ENCODE peak calls at places on chromosomes 5 and 9, in ten cellular contexts. Y is pancreas; I is NCI-H1436; P is progenitor cell of endocrine pancreas; E is spleen; F is cardiac fibroblast; S is stimulated activated naive CD4-positive, alpha-beta T cell treated with Interleukin-2 at 50 U/mL for 16 hours; R is GDM1; G is DMS79; U is H4. O is an unnamed sample.

GRCh38 chr5:104189031-104189430 is 626.4 kb upstream of the NUDT12 start:
- DNase-seq in S (no peak), R (no peak), F (peak; percentile 74), P (no peak), U (peak; percentile 76), I (no peak), Y (no peak), G (no peak), E (no peak), O (no peak)

GRCh38 chr5:59069438-59070079 is 486.7 kb downstream of the RAB3C start:
- DNase-seq in Y (no peak), E (no peak), I (no peak), R (no peak), P (no peak), F (peak; percentile 97), G (no peak), S (no peak), U (peak; percentile 71), O (no peak)

GRCh38 chr5:179786861-179787260 is 6.9 kb upstream of the LTC4S start:
- DNase-seq in E (no peak), P (no peak), I (no peak), S (no peak), U (no peak), R (no peak), Y (no peak), G (no peak), F (no peak), O (no peak)

GRCh38 chr5:38931731-38932130 is 85.9 kb downstream of the OSMR start:
- DNase-seq in S (no peak), I (no peak), G (no peak), E (no peak), U (no peak), Y (no peak), F (peak; percentile 60), R (no peak), P (no peak), O (no peak)

GRCh38 chr9:117278656-117279055 is 136.2 kb downstream of the ASTN2 start:
- DNase-seq in G (no peak), R (no peak), P (no peak), Y (no peak), S (no peak), F (no peak), U (no peak), E (no peak), I (peak; percentile 51), O (no peak)

GRCh38 chr9:110240198-110240597 is 16.1 kb downstream of the TXN start:
- DNase-seq in R (no peak), G (no peak), S (no peak), F (no peak), I (no peak), P (no peak), U (no peak), Y (no peak), E (no peak), O (no peak)

GRCh38 chr9:121326130-121326838 is 43.8 kb downstream of the STOM start:
- DNase-seq in Y (no peak), I (no peak), F (peak; percentile 97), R (no peak), U (peak; percentile 20), S (no peak), G (no peak), E (peak; percentile 88), P (no peak), O (no peak)

GRCh38 chr5:178108966-178109365 is 4.4 kb upstream of the N4BP3 start:
- DNase-seq in S (no peak), Y (no peak), P (no peak), U (no peak), G (no peak), I (no peak), E (no peak), F (no peak), R (no peak), O (peak; percentile 74)

GRCh38 chr5:57566914-57567313 is 84.3 kb upstream of the ACTBL2 start:
- DNase-seq in S (no peak), R (no peak), P (no peak), I (no peak), U (no peak), F (peak; percentile 92), G (no peak), Y (no peak), E (no peak), O (no peak)

GRCh38 chr5:12825163-12825562 is 920.9 kb upstream of the CTNND2 start:
- DNase-seq in E (no peak), P (no peak), U (no peak), Y (no peak), F (no peak), R (no peak), G (no peak), I (no peak), S (no peak), O (no peak)

GRCh38 chr9:134475051-134475790 is 149.0 kb downstream of the RXRA start:
- DNase-seq in R (peak; percentile 52), U (peak; percentile 38), P (no peak), F (peak; percentile 82), G (no peak), E (peak; percentile 89), Y (no peak), I (no peak), S (no peak), O (peak; percentile 75)

O was measured in mucosa of descending colon.